ENCODE peak calls at places on chromosomes 16 and 17, in four cellular contexts. One of them, this sample, is unnamed.

GRCh38 chr17:75681289-75681688 is 14.2 kb downstream of the SAP30BP start:
- DNase-seq in breast epithelium: no peak
- DNase-seq in HCT116: no peak
- DNase-seq in GM12891: no peak
- DNase-seq in this sample: no peak

GRCh38 chr17:74780443-74781238 is 4.5 kb upstream of the NAT9 start:
- DNase-seq in breast epithelium: no peak
- DNase-seq in GM12891: no peak
- DNase-seq in HCT116: peak
- DNase-seq in this sample: no peak

GRCh38 chr16:85259115-85259830 is 147.0 kb upstream of the CIBAR2 start:
- DNase-seq in GM12891: no peak
- DNase-seq in HCT116: no peak
- DNase-seq in breast epithelium: no peak
- DNase-seq in this sample: no peak

GRCh38 chr17:14019186-14019956 is 49.9 kb upstream of the COX10 start:
- DNase-seq in breast epithelium: no peak
- DNase-seq in HCT116: no peak
- DNase-seq in GM12891: no peak
- DNase-seq in this sample: no peak

GRCh38 chr17:4090898-4091297 is 51.9 kb downstream of the ZZEF1 start:
- DNase-seq in breast epithelium: no peak
- DNase-seq in HCT116: no peak
- DNase-seq in GM12891: no peak
- DNase-seq in this sample: no peak

GRCh38 chr17:66782866-66783265 is 52.1 kb upstream of the CACNG5 start:
- DNase-seq in GM12891: no peak
- DNase-seq in breast epithelium: no peak
- DNase-seq in HCT116: no peak
- DNase-seq in this sample: no peak

GRCh38 chr17:47995241-47995935 is 24.5 kb downstream of the CDK5RAP3 start:
- DNase-seq in breast epithelium: no peak
- DNase-seq in HCT116: no peak
- DNase-seq in GM12891: no peak
- DNase-seq in this sample: no peak

GRCh38 chr17:82804442-82805191 is 35.2 kb downstream of the ZNF750 start:
- DNase-seq in GM12891: no peak
- DNase-seq in breast epithelium: no peak
- DNase-seq in HCT116: no peak
- DNase-seq in this sample: peak

GRCh38 chr16:66197668-66198278 is 168.7 kb upstream of the CDH5 start:
- DNase-seq in breast epithelium: no peak
- DNase-seq in HCT116: no peak
- DNase-seq in GM12891: no peak
- DNase-seq in this sample: no peak

GRCh38 chr16:89017543-89017942 is 40.5 kb upstream of the CBFA2T3 start:
- DNase-seq in breast epithelium: no peak
- DNase-seq in HCT116: no peak
- DNase-seq in GM12891: no peak
- DNase-seq in this sample: peak

GRCh38 chr17:75102385-75102821 is 7.4 kb upstream of the ARMC7 start:
- DNase-seq in GM12891: no peak
- DNase-seq in breast epithelium: no peak
- DNase-seq in HCT116: no peak
- DNase-seq in this sample: no peak

GRCh38 chr17:38922538-38923291 is 2.7 kb upstream of the LASP1NB start:
- DNase-seq in HCT116: no peak
- DNase-seq in breast epithelium: peak
- DNase-seq in GM12891: no peak
- DNase-seq in this sample: peak

GRCh38 chr17:71548540-71549190 is 572.2 kb upstream of the SOX9 start:
- DNase-seq in HCT116: no peak
- DNase-seq in breast epithelium: no peak
- DNase-seq in GM12891: no peak
- DNase-seq in this sample: no peak

GRCh38 chr17:79088266-79088996 is 13.8 kb downstream of the ENGASE start:
- DNase-seq in HCT116: no peak
- DNase-seq in GM12891: no peak
- DNase-seq in breast epithelium: no peak
- DNase-seq in this sample: no peak

GRCh38 chr17:19238167-19238505 is 970 bp downstream of the EPN2 start:
- DNase-seq in GM12891: no peak
- DNase-seq in HCT116: no peak
- DNase-seq in breast epithelium: peak
- DNase-seq in this sample: peak

GRCh38 chr16:17461951-17462729 is 8.6 kb downstream of the XYLT1 start:
- DNase-seq in HCT116: no peak
- DNase-seq in GM12891: no peak
- DNase-seq in breast epithelium: no peak
- DNase-seq in this sample: no peak

GRCh38 chr17:4301066-4301465 is 37.3 kb upstream of the ANKFY1 start:
- DNase-seq in HCT116: no peak
- DNase-seq in breast epithelium: no peak
- DNase-seq in GM12891: no peak
- DNase-seq in this sample: no peak

GRCh38 chr16:12462690-12463646 is 340.7 kb downstream of the CPPED1 start:
- DNase-seq in breast epithelium: no peak
- DNase-seq in HCT116: no peak
- DNase-seq in GM12891: no peak
- DNase-seq in this sample: no peak

GRCh38 chr17:2107050-2107449 is 52.1 kb downstream of the HIC1 start:
- DNase-seq in breast epithelium: no peak
- DNase-seq in HCT116: no peak
- DNase-seq in GM12891: no peak
- DNase-seq in this sample: no peak

GRCh38 chr17:2105663-2106062 is 50.8 kb downstream of the HIC1 start:
- DNase-seq in breast epithelium: no peak
- DNase-seq in HCT116: no peak
- DNase-seq in GM12891: no peak
- DNase-seq in this sample: no peak

GRCh38 chr17:2107506-2107905 is 52.6 kb downstream of the HIC1 start:
- DNase-seq in HCT116: no peak
- DNase-seq in breast epithelium: no peak
- DNase-seq in GM12891: no peak
- DNase-seq in this sample: no peak

GRCh38 chr17:2106308-2106707 is 51.4 kb downstream of the HIC1 start:
- DNase-seq in GM12891: no peak
- DNase-seq in breast epithelium: no peak
- DNase-seq in HCT116: no peak
- DNase-seq in this sample: no peak

GRCh38 chr17:2108170-2108569 is 53.3 kb downstream of the HIC1 start:
- DNase-seq in GM12891: no peak
- DNase-seq in HCT116: no peak
- DNase-seq in breast epithelium: no peak
- DNase-seq in this sample: no peak
- TF ChIP-seq POLR2A in GM12891: no peak
- TF ChIP-seq POLR2A in HCT116: no peak
- TF ChIP-seq POLR2A in breast epithelium: no peak
- TF ChIP-seq POLR2A in this sample: no peak

GRCh38 chr16:7532534-7532933 is 199.9 kb downstream of the RBFOX1 start:
- DNase-seq in HCT116: no peak
- DNase-seq in breast epithelium: no peak
- DNase-seq in GM12891: no peak
- DNase-seq in this sample: no peak

GRCh38 chr16:7521834-7522233 is 189.2 kb downstream of the RBFOX1 start:
- DNase-seq in GM12891: no peak
- DNase-seq in breast epithelium: no peak
- DNase-seq in HCT116: no peak
- DNase-seq in this sample: no peak

GRCh38 chr16:7524419-7524818 is 191.8 kb downstream of the RBFOX1 start:
- DNase-seq in breast epithelium: no peak
- DNase-seq in GM12891: no peak
- DNase-seq in HCT116: no peak
- DNase-seq in this sample: no peak

GRCh38 chr16:7526736-7527135 is 194.1 kb downstream of the RBFOX1 start:
- DNase-seq in GM12891: no peak
- DNase-seq in breast epithelium: no peak
- DNase-seq in HCT116: no peak
- DNase-seq in this sample: no peak
- TF ChIP-seq POLR2A in GM12891: no peak
- TF ChIP-seq POLR2A in breast epithelium: no peak
- TF ChIP-seq POLR2A in HCT116: no peak
- TF ChIP-seq POLR2A in this sample: no peak

GRCh38 chr17:50428831-50429424 is 2.9 kb downstream of the ACSF2 start:
- DNase-seq in breast epithelium: peak
- DNase-seq in HCT116: no peak
- DNase-seq in GM12891: no peak
- DNase-seq in this sample: no peak
- TF ChIP-seq POLR2A in breast epithelium: no peak
- TF ChIP-seq POLR2A in HCT116: no peak
- TF ChIP-seq POLR2A in GM12891: no peak
- TF ChIP-seq POLR2A in this sample: no peak

GRCh38 chr17:42422958-42423712 is at the start of gene CAVIN1:
- DNase-seq in breast epithelium: peak
- DNase-seq in HCT116: peak
- DNase-seq in GM12891: peak
- DNase-seq in this sample: peak
- TF ChIP-seq POLR2A in breast epithelium: peak
- TF ChIP-seq POLR2A in HCT116: peak
- TF ChIP-seq POLR2A in GM12891: no peak
- TF ChIP-seq POLR2A in this sample: peak